ENCODE peak calls at places on chromosomes 16 and 17, in six cellular contexts. C is A673, U is WERI-Rb-1, G is heart right ventricle, H is dorsolateral prefrontal cortex, Z is adrenal gland. F is an unnamed sample.

GRCh38 chr16:49622084-49622390 is 233.9 kb downstream of the ZNF423 start:
- DNase-seq in C (no peak), U (no peak), G (no peak), H (no peak), Z (no peak), F (no peak)

GRCh38 chr16:89482824-89483220 is 7.5 kb downstream of the ANKRD11 start:
- DNase-seq in C (no peak), U (no peak), G (no peak), H (no peak), Z (no peak), F (no peak)

GRCh38 chr17:75635610-75636202 is 2.5 kb downstream of the SMIM5 start:
- DNase-seq in C (no peak), U (no peak), G (peak; percentile 60), H (no peak), Z (no peak), F (no peak)

GRCh38 chr17:63932008-63932561 is at the start of gene CD79B:
- DNase-seq in C (peak; percentile 19), U (no peak), G (peak; percentile 21), H (no peak), Z (no peak), F (no peak)

GRCh38 chr17:66444001-66444400 is 141.6 kb downstream of the PRKCA start:
- DNase-seq in C (no peak), U (no peak), G (no peak), H (no peak), Z (no peak), F (no peak)

GRCh38 chr17:12222392-12222791 is 201.7 kb downstream of the MAP2K4 start:
- DNase-seq in C (no peak), U (no peak), G (no peak), H (no peak), Z (no peak), F (no peak)

GRCh38 chr16:54930034-54930938 is at the start of gene IRX5:
- DNase-seq in C (peak; percentile 98), U (peak; percentile 88), G (peak; percentile 91), H (peak; percentile 55), Z (peak; percentile 92), F (no peak)

GRCh38 chr16:49503242-49504022 is 129.8 kb downstream of the C16orf78 start:
- DNase-seq in C (no peak), U (no peak), G (no peak), H (no peak), Z (no peak), F (no peak)

GRCh38 chr16:11474617-11475291 is 112.0 kb downstream of the LITAF start:
- DNase-seq in C (no peak), U (no peak), G (no peak), H (no peak), Z (no peak), F (no peak)

GRCh38 chr17:41967921-41968578 is 1.5 kb downstream of the CNP start:
- DNase-seq in C (no peak), U (no peak), G (no peak), H (peak; percentile 21), Z (no peak), F (no peak)

GRCh38 chr17:58153046-58153445 is 4.9 kb downstream of the OR4D1 start:
- DNase-seq in C (no peak), U (no peak), G (no peak), H (no peak), Z (no peak), F (no peak)

GRCh38 chr17:3982113-3982512 is 17.9 kb upstream of the ATP2A3 start:
- DNase-seq in C (no peak), U (no peak), G (no peak), H (no peak), Z (no peak), F (no peak)

GRCh38 chr17:4125552-4125951 is 17.3 kb downstream of the ZZEF1 start:
- DNase-seq in C (no peak), U (no peak), G (no peak), H (no peak), Z (no peak), F (no peak)

GRCh38 chr17:80021600-80021999 is 14.1 kb downstream of the TBC1D16 start:
- DNase-seq in C (no peak), U (no peak), G (no peak), H (no peak), Z (no peak), F (no peak)

GRCh38 chr17:74478369-74479100 is 12.1 kb downstream of the CD300A start:
- DNase-seq in C (no peak), U (no peak), G (no peak), H (no peak), Z (no peak), F (no peak)

GRCh38 chr17:40517286-40517662 is 15.9 kb upstream of the TNS4 start:
- DNase-seq in C (no peak), U (no peak), G (no peak), H (no peak), Z (no peak), F (no peak)

GRCh38 chr17:36182176-36183000 is 6.0 kb upstream of the TBC1D3B start:
- DNase-seq in C (no peak), U (peak; percentile 24), G (no peak), H (no peak), Z (no peak), F (no peak)

GRCh38 chr17:76492989-76493501 is 8.2 kb downstream of the RHBDF2 start:
- DNase-seq in C (no peak), U (no peak), G (peak; percentile 61), H (peak; percentile 57), Z (peak; percentile 69), F (no peak)

GRCh38 chr17:69573396-69573795 is 158.9 kb downstream of the MAP2K6 start:
- DNase-seq in C (no peak), U (no peak), G (no peak), H (no peak), Z (no peak), F (no peak)

GRCh38 chr16:78505544-78506371 is 406.3 kb downstream of the WWOX start:
- DNase-seq in C (no peak), U (no peak), G (peak; percentile 77), H (peak; percentile 33), Z (peak; percentile 55), F (no peak)

GRCh38 chr17:82702161-82702932 is 3.8 kb upstream of the RAB40B start:
- DNase-seq in C (no peak), U (no peak), G (no peak), H (peak; percentile 86), Z (no peak), F (no peak)

GRCh38 chr16:73213761-73214480 is 166.0 kb upstream of the ZFHX3 start:
- DNase-seq in C (no peak), U (no peak), G (no peak), H (no peak), Z (no peak), F (no peak)

DNA sequence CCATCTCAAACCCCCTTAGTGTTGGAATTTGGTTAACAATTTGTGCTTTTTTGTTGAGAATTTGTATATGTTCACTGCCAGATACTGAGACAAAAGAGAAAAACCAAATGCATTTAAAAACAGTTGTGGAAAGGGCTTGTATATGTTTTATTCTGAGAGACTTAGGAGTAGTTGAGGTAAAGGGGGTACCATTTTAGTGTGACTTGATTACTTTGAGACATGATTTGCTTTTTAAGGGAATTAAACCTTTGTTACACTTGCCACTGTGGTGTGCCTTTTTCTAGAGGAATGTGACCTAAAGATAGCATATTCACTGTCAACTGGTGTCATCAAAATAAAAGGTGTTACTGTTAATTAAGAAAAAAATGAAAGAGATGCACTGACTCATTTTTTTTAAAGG is 4.5 kb downstream of the IGF2BP1 start:
- DNase-seq in C (no peak), U (no peak), G (no peak), H (no peak), Z (no peak), F (no peak)
- H3K27me3 ChIP-seq in C (no peaks in the 10 kb centered on the region), U (no peaks in the 10 kb centered on the region), G (peaks cover 34% of the 10 kb centered on the region), H (peaks cover 100% of the 10 kb centered on the region), Z (peaks cover 96% of the 10 kb centered on the region), F (peaks cover 9% of the 10 kb centered on the region)

GRCh38 chr17:1797323-1797722 is 32.4 kb downstream of the SMYD4 start:
- DNase-seq in C (no peak), U (no peak), G (no peak), H (peak; percentile 17), Z (no peak), F (no peak)

GRCh38 chr17:1789936-1790335 is 28.1 kb downstream of the SERPINF1 start:
- DNase-seq in C (no peak), U (no peak), G (no peak), H (no peak), Z (no peak), F (no peak)

GRCh38 chr17:1796800-1797199 is 32.9 kb downstream of the SMYD4 start:
- DNase-seq in C (no peak), U (no peak), G (peak; percentile 36), H (peak; percentile 49), Z (no peak), F (no peak)

GRCh38 chr17:1793447-1793806 is 31.6 kb downstream of the SERPINF1 start:
- DNase-seq in C (no peak), U (peak; percentile 79), G (no peak), H (no peak), Z (no peak), F (no peak)

DNA sequence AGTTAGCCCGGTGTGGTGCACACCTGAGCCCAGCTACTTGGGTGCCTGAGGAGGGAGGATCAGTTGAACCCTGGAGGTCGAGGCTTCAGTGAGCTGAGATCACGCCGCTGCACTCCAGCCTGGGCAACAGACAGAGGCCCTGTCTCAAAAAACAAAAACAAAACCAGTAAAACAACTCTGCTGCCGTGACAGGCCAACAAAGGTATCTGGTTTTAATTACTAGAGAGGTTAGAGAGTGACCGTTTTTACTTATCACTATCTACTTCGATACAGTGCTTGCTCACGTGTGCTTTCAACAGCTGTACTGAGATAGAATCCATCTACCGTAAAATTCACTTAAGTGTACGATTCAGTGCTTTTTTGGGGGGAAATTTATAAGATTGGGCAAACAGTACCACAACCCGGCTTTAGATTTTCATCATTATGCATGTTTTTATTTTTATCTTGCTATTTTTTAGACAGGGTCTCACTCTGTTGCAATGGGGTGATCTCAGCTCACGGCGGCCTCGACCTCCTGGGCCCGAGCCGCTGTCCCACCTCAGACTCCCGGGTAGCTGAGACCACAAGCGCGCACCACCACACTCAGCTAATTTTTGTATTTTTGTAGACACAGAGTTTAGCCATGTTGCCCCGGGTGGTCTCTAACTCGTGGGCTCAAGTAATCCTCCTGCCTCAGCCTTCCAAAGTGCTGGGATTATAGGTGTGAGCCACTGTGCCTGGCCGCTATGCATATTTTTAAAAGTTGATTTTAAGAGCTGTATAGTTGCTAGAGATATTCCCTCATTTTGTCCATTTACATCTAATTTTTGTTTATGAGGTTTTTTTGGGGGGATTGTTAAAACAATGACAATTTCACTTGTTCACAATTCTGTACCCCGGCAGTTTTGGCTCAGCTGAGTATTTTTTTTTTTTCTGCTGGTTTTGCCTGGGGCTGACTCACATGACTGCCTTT is 30.9 kb downstream of the SERPINF1 start:
- DNase-seq in C (no peak), U (no peak), G (no peak), H (no peak), Z (no peak), F (no peak)
- H3K27ac ChIP-seq in C (no peak overlapping the region), U (peak overlapping the region; percentile 62), G (peak overlapping the region; percentile 63), H (no peak overlapping the region), Z (no peak overlapping the region), F (peak overlapping the region; percentile 57)

GRCh38 chr17:17798010-17798556 is 38.7 kb downstream of the SREBF1 start:
- DNase-seq in C (no peak), U (no peak), G (no peak), H (no peak), Z (no peak), F (no peak)
- H3K27me3 ChIP-seq in C (no peaks in the 10 kb centered on the region), U (no peaks in the 10 kb centered on the region), G (no peaks in the 10 kb centered on the region), H (no peaks in the 10 kb centered on the region), Z (no peaks in the 10 kb centered on the region), F (no peaks in the 10 kb centered on the region)

DNA sequence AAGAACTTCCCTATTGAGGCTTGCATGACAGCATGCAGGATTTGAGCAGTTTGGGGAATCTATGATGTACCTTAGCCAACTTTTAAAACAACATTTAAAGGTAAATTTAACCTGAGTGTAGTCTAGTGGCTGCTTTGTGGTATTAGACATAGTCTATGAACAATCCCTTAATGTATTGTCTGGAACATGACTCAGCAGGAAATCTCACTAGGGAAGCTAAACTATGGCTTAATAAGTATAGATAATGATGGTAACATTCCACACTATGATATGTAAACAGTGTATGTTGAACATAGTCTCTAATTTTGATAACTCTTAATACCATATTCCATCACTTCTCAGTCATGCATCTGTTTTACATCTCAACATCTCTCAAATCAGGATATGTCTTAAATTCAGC is 52.1 kb upstream of the SLC12A3 start:
- DNase-seq in C (peak; percentile 34), U (no peak), G (no peak), H (no peak), Z (no peak), F (no peak)
- H3K27ac ChIP-seq in C (no peak overlapping the region), U (no peak overlapping the region), G (no peak overlapping the region), H (no peak overlapping the region), Z (no peak overlapping the region), F (no peak overlapping the region)